ENCODE peak calls at places on chromosome 11, in ten cellular contexts. E is PC-3, N is endothelial cell of umbilical vein, Q is keratinocyte, H is H9, P is HCT116, R is fibroblast of lung, S is mammary epithelial cell, V is GM12878, K is mesenchymal stem cell. B is an unnamed sample. For H3K9me3, the result is how much of the 10 kb centered on the place peaks cover.

GRCh38 chr11:93570759-93571413 is 27.7 kb upstream of the SMCO4 start:
- DNase-seq in V (no peak), R (peak), S (peak), H (no peak), P (no peak), N (no peak), Q (no peak), E (peak), K (peak), B (no peak)

GRCh38 chr11:114277637-114278341 is 18.4 kb upstream of the NNMT start:
- DNase-seq in P (no peak), E (no peak), H (no peak), K (no peak), S (no peak), Q (no peak), N (no peak), R (no peak), V (no peak), B (no peak)

GRCh38 chr11:77471520-77472234 is 2.2 kb downstream of the PAK1 start:
- DNase-seq in K (no peak), N (no peak), H (no peak), Q (no peak), S (peak), E (peak), R (no peak), P (no peak), V (no peak), B (peak)

GRCh38 chr11:20112291-20113146 is 47.8 kb downstream of the DBX1 start:
- DNase-seq in E (peak), N (peak), H (peak), V (no peak), Q (peak), K (peak), R (peak), S (peak), P (peak), B (no peak)

GRCh38 chr11:16346975-16347374 is 9.4 kb downstream of the SOX6 start:
- DNase-seq in S (peak), E (no peak), H (no peak), N (no peak), V (no peak), Q (no peak), P (no peak), K (peak), R (peak), B (no peak)

GRCh38 chr11:61696602-61697001 is 16.4 kb downstream of the DAGLA start:
- DNase-seq in R (no peak), N (no peak), H (no peak), Q (no peak), K (no peak), S (peak), P (no peak), E (no peak), V (no peak), B (no peak)

GRCh38 chr11:102662607-102663006 is 37.5 kb upstream of the MMP20 start:
- DNase-seq in K (no peak), P (no peak), Q (no peak), S (no peak), R (no peak), V (no peak), N (no peak), E (no peak), H (no peak), B (no peak)

GRCh38 chr11:128456566-128457268 is 130.6 kb downstream of the ETS1 start:
- DNase-seq in P (no peak), R (no peak), H (no peak), Q (no peak), E (no peak), S (no peak), V (no peak), K (no peak), N (no peak), B (no peak)

GRCh38 chr11:11847082-11847481 is 5.3 kb downstream of the USP47 start:
- DNase-seq in V (no peak), S (no peak), K (no peak), R (no peak), H (no peak), E (no peak), P (no peak), N (no peak), Q (no peak), B (no peak)

GRCh38 chr11:6505577-6506240 is 8.6 kb downstream of the DNHD1 start:
- DNase-seq in K (peak), P (peak), Q (peak), S (peak), R (peak), N (peak), E (peak), H (no peak), V (no peak), B (peak)

GRCh38 chr11:1260023-1260501 is 37.2 kb downstream of the MUC5B start:
- DNase-seq in Q (no peak), K (peak), H (peak), S (no peak), R (no peak), V (no peak), N (no peak), E (peak), P (peak), B (peak)

GRCh38 chr11:473975-474785 is 24.1 kb downstream of the PTDSS2 start:
- DNase-seq in H (no peak), E (no peak), Q (no peak), K (no peak), V (no peak), R (no peak), P (no peak), N (no peak), S (no peak), B (no peak)

GRCh38 chr11:77381749-77382693 is 80.5 kb upstream of the GDPD4 start:
- DNase-seq in H (no peak), R (peak), N (peak), K (peak), V (no peak), P (no peak), S (no peak), Q (no peak), E (peak), B (peak)

GRCh38 chr11:92224394-92225205 is at the start of gene FAT3:
- DNase-seq in H (peak), S (peak), N (peak), V (no peak), P (no peak), K (peak), R (peak), Q (no peak), E (no peak), B (no peak)

GRCh38 chr11:118939412-118939915 is 13.7 kb upstream of the BCL9L start:
- DNase-seq in P (no peak), S (no peak), R (no peak), Q (no peak), N (no peak), E (no peak), V (no peak), K (no peak), H (no peak), B (no peak)
- H3K9ac ChIP-seq in P (no peak), S (no peak), R (no peak), Q (no peak), N (no peak), E (no peak), V (no peak), K (no peak), H (no peak), B (no peak)

DNA sequence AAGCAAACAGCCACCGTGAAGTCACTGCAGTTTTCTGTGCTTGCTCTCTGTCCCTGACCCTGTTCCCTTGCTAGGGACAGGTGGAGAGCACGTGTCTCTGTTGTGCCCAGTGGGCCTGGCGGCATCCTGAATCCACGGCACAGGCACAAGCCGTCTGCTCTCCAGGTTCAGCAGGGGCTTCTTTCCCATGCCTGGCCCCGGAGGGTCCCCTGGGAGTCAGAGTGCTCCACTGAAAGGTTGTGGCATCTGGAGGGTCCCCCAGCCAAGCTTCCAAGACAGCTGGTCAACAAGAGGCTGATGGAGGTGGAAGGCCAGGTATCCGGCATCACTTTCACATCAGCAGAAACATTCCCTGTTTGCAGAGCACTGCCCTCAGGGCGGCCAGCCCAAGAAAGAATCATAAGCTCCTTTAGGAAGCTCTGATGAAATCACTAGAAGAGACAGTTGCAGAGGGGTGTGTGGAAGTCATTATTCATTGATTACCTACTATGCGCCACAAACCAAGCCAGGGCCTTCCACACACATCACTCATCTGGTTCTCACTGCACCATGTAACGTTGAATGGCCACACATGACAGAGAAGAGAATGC is 346.4 kb upstream of the B3GAT1 start:
- DNase-seq in V (no peak), S (no peak), H (no peak), R (no peak), Q (no peak), E (no peak), P (no peak), K (no peak), N (no peak), B (no peak)
- H3K9me3 ChIP-seq in V (under half), S (under half), H (under half), R (under half), Q (under half), E (under half), P (under half), K (under half), N (under half), B (under half)

DNA sequence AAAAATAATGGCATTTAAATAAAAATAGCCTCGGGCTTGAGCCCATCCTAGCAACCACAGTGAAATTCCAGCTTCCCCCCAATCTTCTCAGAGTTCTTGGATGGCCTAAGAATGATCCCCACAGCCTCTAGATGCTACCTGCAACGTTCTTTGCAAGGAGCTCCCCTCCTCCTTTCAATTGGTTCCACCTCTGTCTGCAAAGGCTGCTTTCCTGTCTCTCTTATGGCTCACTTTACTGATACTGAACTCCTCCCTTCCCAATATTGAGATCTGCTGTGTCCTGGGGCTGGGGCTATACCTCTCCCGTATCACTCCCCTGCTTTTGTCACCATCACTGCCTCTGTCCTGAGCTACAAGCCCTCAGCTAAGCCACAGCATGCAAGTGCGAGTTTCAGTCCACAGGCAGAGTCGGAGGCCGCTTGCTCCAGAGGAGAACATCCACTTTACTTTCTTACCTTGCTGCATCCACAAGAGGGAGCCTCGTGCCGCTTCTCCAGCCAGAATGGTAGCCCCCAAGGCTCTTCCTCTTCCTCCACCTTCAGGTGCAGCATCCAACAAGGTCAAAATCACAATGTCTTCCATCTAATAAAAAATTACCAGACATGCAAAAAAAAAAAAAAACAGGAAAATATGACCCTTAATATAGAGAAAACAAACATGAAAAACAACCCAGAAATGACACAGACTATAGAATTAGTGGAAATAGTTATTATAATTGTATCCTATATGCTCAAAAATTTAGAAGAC is 48.6 kb upstream of the TMEM45B start:
- DNase-seq in P (peak), R (peak), Q (no peak), H (peak), E (peak), V (no peak), K (peak), N (peak), S (peak), B (peak)
- H2AFZ ChIP-seq in P (peak), R (peak), Q (peak), H (no peak), E (peak), V (no peak), K (no peak), N (peak), S (peak), B (no peak)

DNA sequence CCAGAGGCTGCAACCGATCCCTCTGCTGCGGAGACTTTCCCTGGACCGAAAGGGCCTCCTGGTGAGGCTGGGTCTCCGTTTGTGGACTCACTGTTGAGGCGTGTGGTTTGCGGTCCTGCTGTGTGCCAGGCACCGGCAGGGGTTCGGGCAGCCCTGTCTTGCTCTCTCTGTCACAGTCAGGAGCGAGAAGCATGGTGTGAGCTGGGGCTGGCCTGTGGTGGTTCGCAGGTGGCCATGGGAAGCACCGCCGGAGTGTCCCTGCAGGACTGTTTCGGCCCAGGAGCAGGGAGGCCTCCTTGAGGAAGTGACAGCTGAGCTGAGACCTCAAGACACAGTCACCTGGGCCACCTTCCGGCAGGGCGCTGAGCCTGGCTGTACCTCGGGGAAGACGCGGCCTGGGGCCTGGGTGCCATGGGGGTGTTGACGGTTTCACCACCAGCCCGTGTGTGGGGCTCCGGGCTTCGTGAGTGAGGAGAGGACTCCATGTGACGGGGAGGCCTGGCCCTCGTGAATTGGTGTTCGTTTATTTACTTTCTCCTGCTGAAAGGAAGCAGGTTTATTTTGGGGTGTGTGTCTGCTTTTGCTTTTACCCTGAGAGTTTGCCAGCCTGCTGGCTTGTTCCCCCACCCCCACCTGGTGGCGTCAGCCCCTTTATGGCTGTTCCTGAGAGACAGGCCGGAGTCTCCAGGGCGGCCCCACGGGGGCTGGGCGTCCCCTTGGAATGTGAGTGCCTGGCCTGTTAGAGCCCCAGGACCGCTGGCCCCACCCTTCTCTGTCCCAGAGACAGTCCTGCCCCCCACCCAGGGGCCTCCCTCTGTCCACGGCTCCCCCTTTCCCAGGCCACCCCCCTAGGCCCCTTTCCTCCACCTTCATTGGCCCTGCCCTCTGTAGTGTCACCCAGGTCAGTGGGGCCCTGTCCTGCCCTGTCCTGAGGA is 122.5 kb downstream of the KCNQ1OT1 start:
- DNase-seq in R (no peak), K (no peak), Q (no peak), V (no peak), S (no peak), E (no peak), N (no peak), H (peak), P (no peak), B (no peak)
- H3K9ac ChIP-seq in R (no peak), K (no peak), Q (no peak), V (no peak), S (no peak), E (no peak), N (no peak), H (no peak), P (no peak), B (no peak)